ENCODE peak calls at places on chromosomes 6 and 20, in four cellular contexts. E is K562, V is HepG2, M is WTC11. R is an unnamed sample.

GRCh38 chr6:63858691-63859090 is 223.1 kb downstream of the PHF3 start:
- DNase-seq in M (no peak), E (no peak), V (no peak), R (no peak)

GRCh38 chr6:148455225-148455624 is 112.6 kb downstream of the SASH1 start:
- DNase-seq in V (no peak), M (no peak), E (no peak), R (no peak)

GRCh38 chr6:141753180-141753579 is 379.5 kb upstream of the GJE1 start:
- DNase-seq in E (no peak), M (no peak), V (no peak), R (no peak)

GRCh38 chr6:14880052-14880451 is 365.8 kb upstream of the JARID2 start:
- DNase-seq in E (no peak), M (no peak), V (no peak), R (no peak)

GRCh38 chr6:33410050-33410710 is 634 bp upstream of the PHF1 start:
- DNase-seq in V (peak), E (peak), M (peak), R (peak)

GRCh38 chr6:170135041-170135440 is 155.8 kb downstream of the DLL1 start:
- DNase-seq in M (no peak), E (no peak), V (no peak), R (no peak)

GRCh38 chr6:70717038-70717801 is 49.5 kb downstream of the SMAP1 start:
- DNase-seq in M (no peak), E (no peak), V (no peak), R (no peak)

GRCh38 chr6:1390071-1390804 is 862 bp downstream of the FOXF2 start:
- DNase-seq in V (no peak), E (no peak), M (peak), R (no peak)

GRCh38 chr6:146544783-146545182 is 1.1 kb downstream of the RAB32 start:
- DNase-seq in E (no peak), M (no peak), V (no peak), R (no peak)

GRCh38 chr6:137105375-137105774 is 60.6 kb upstream of the IL20RA start:
- DNase-seq in E (no peak), V (no peak), M (no peak), R (no peak)

GRCh38 chr6:137102851-137103492 is 58.2 kb upstream of the IL20RA start:
- DNase-seq in E (no peak), M (no peak), V (no peak), R (no peak)

GRCh38 chr6:137099689-137100398 is 55.1 kb upstream of the IL20RA start:
- DNase-seq in M (no peak), E (no peak), V (no peak), R (no peak)

GRCh38 chr6:137104926-137105325 is 60.2 kb upstream of the IL20RA start:
- DNase-seq in M (no peak), V (no peak), E (no peak), R (no peak)

GRCh38 chr6:137102050-137102848 is 57.5 kb upstream of the IL20RA start:
- DNase-seq in M (no peak), E (no peak), V (no peak), R (no peak)
- TF ChIP-seq NR3C1 in M (no peak), E (no peak), V (no peak), R (no peak)

DNA sequence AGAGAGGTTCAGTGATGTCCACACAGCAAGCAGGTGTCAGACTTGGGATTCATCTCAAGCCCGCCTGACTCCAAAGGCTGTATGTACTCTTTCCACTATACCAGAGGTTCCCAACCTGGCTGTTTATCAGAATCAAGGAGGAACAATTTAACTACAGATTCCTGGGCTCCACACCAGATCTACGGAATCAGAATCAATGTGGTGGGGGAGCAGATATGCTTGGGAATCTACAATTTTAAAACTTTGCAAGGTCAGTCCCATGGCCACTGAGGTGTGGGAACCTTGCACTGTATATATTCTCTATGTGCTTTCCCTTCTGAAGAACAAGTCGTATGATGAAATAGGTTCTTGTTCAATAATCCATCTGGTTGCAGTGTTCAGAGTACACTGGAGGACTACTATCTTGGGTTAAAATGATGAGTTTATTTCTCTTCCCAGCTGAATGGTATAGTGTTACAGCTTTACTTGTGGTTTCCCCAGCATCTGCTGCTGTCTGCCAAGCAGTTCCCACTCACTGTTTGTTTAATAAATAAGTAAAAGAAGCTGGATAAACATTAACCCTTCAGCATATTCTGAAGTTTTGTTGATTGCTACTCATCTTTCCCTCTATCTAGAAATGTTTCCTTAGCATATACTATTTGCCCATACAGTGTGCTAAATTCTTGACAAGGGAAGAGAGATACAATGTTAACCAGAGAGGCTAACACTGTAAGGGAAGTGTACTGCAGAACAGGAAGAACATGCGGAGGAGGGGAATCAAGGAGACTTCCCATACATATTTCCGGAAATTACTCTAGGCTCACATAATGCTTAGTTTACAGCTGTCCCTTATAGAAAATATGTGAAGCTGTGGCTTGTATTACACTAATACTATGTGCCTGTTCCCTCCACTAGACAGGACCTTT is 9.8 kb downstream of the TTI1 start:
- DNase-seq in M (no peak), E (no peak), V (peak), R (peak)
- TF ChIP-seq USF2 in M (no peak), E (no peak), V (no peak), R (no peak)

DNA sequence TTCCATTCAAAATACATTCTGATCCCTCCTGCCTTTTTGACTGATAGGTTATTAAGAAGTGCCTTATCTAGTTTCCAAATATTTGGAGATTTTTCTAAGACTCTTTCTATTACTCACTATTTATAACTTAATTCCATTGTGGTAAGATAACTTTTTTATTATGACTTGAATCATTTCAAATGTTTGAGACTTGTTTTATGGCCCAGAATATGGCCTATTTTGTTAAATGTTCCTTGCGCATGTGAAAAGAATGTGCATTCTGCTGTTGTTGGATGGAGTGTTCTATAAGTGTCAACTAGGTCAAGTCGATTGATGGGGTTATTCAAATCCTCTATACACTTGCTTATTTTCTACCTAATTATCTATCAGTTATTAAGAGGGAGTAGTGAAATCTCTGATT is 13.1 kb upstream of the TCP11 start:
- DNase-seq in V (no peak), M (no peak), E (no peak), R (no peak)
- TF ChIP-seq NR3C1 in V (no peak), M (no peak), E (no peak), R (no peak)

DNA sequence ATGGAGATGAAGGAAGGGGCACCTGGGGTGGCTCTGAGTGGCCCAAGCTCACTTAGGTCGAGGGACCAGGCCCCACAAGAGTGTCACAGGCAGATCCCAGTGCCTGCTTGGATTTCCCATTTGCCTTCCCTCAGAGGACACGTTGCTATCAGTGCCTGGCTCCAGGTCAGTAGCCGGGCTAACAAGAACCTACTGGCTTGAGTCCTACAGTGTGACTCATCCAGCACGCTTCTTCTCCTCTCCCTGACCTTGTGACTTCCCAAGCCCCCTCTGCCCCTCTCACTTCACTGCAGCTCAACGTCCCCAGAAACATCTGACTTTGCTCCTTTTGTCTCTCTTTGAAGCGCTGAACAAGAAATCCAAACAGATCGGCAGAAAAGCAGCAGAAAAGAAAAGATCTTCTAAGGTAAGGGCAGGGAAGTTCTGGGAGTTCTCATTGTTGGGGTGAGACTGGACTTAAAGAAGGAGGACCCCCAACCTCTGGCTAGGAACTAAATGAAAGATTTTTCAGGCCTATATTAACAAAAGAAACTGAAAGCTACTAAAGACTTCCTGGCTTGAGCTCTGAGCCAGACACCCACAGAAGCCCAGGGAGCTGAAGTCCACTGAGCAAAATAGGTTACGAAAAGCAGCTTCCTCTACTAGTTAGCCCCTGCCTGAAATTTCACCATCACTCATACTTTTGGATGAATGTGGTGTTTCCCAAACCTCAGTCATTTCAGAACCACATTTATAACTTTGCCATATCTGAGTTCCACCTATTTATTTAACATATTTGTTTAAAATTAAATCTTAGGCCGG is 21.5 kb downstream of the ASIP start:
- DNase-seq in E (no peak), V (peak), M (no peak), R (no peak)
- TF ChIP-seq USF2 in E (no peak), V (no peak), M (no peak), R (no peak)

DNA sequence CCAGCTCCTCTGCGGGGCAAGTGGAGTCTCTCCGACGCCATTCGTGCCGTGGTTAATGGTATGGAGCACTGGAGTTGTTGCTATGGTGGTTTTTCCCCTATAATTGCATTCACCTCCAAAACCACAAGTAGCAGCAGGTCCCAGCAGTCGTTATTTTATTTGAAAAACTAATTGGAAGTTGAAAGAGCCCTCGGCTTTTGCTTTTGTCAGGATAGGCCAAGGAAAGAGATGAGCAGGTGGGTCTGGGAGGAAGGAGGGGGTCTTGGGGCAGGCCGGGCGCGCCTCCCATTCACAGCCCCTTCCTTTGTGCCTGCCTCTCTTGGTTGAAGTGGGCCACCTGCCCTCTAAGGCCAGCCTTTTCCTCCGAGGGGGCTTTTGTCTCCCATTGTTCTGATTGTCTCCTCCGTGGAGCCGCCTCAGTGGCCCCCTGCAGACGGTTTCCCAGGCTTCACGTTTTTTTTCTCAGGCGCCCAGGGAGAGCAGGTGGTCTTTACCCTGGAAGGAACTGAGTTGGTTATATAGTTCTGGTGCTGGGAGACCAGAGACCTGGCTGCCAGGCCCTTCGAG is 15.9 kb downstream of the GHRH start:
- DNase-seq in E (no peak), M (peak), V (no peak), R (no peak)
- TF ChIP-seq NR3C1 in E (no peak), M (no peak), V (no peak), R (no peak)

DNA sequence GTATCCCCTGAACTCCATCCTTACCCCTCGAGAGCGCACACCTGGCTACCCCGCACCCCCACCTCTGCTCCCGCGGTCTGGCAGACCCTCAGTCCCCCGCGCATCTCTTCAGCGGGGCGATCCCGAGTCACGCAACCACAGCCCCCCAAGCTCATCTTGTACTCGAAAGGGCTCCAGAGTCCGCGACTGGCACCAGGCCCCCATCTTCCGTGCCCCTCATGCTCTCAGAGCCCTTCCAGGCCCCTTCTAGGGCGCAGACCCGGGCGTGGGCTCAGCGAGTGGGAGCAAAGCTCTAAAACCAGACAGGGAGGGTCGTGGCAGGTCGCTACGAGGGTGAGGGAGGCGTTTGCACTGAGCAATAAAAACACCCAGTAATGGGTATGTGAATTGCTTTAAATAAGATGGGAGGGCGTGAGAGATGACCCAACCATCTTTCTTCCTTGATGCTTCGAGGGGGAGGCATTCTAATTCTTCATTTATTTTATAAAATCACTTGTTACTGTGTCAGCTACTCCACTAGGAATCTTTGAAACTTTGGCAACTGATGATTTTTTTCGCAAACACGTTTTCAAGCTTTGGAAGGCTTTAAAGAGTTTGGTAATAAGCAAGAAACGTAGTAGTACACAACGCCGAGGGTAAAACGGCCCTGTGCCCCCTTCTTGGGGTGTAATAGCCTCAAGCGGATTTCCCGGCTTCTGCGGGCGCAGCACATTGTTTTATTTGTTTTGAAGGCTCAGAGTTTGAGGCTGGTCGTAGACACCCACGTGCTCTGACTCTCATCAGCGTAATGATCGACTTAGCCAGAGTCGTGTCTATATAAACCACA is 42.6 kb upstream of the SUPT3H start:
- DNase-seq in M (peak), V (no peak), E (no peak), R (no peak)
- TF ChIP-seq USF2 in M (no peak), V (no peak), E (no peak), R (no peak)

GRCh38 chr6:83488448-83488847 is 23.9 kb upstream of the PRSS35 start:
- DNase-seq in V (no peak), E (no peak), M (no peak), R (no peak)
- TF ChIP-seq NR3C1 in V (no peak), E (no peak), M (no peak), R (no peak)

GRCh38 chr6:161068296-161068695 is 76.7 kb downstream of the MAP3K4 start:
- DNase-seq in M (no peak), E (no peak), V (no peak), R (no peak)
- TF ChIP-seq USF2 in M (no peak), E (no peak), V (no peak), R (no peak)

GRCh38 chr6:137020771-137021170 is 24.0 kb downstream of the IL20RA start:
- DNase-seq in E (no peak), V (no peak), M (no peak), R (no peak)

GRCh38 chr6:137031122-137031521 is 13.6 kb downstream of the IL20RA start:
- DNase-seq in M (no peak), V (no peak), E (no peak), R (no peak)

GRCh38 chr6:137024172-137024990 is 20.4 kb downstream of the IL20RA start:
- DNase-seq in V (no peak), E (no peak), M (no peak), R (no peak)

GRCh38 chr6:137028912-137029311 is 15.9 kb downstream of the IL20RA start:
- DNase-seq in V (no peak), M (no peak), E (no peak), R (no peak)

GRCh38 chr6:137025786-137026730 is 18.7 kb downstream of the IL20RA start:
- DNase-seq in V (no peak), E (no peak), M (no peak), R (no peak)
- TF ChIP-seq NR3C1 in V (no peak), E (no peak), M (no peak), R (no peak)

GRCh38 chr6:75275067-75275466 is 9.5 kb downstream of the TMEM30A start:
- DNase-seq in V (peak), M (no peak), E (no peak), R (no peak)
- TF ChIP-seq USF2 in V (no peak), M (no peak), E (no peak), R (no peak)

R was measured in A549.